ENCODE peak calls at places on chromosomes 7 and 10, in nine cellular contexts. V, C, E, F, S, P, H, B and J are unnamed samples.

GRCh38 chr10:102120987-102121738 is 995 bp upstream of the LDB1 start:
- DNase-seq in V (peak; percentile 65), C (peak; percentile 84), E (peak; percentile 82), F (no peak), S (peak; percentile 91), P (peak; percentile 76), H (peak; percentile 97), B (peak; percentile 56), J (no peak)

GRCh38 chr10:103812004-103812403 is 43.4 kb downstream of the SH3PXD2A start:
- DNase-seq in V (no peak), C (peak; percentile 61), E (no peak), F (no peak), S (no peak), P (peak; percentile 77), H (no peak), B (no peak), J (no peak)

GRCh38 chr7:1920886-1921285 is 250.8 kb downstream of the ELFN1 start:
- DNase-seq in V (no peak), C (peak; percentile 67), E (no peak), F (no peak), S (no peak), P (no peak), H (no peak), B (peak; percentile 15), J (no peak)

GRCh38 chr10:82377608-82378007 is 502.6 kb downstream of the NRG3 start:
- DNase-seq in V (no peak), C (no peak), E (no peak), F (no peak), S (peak; percentile 13), P (no peak), H (peak; percentile 22), B (no peak), J (no peak)

GRCh38 chr7:128879939-128880746 is 17.5 kb downstream of the ATP6V1F start:
- DNase-seq in V (no peak), C (peak; percentile 78), E (peak; percentile 47), F (no peak), S (peak; percentile 52), P (peak; percentile 81), H (no peak), B (peak; percentile 65), J (no peak)

GRCh38 chr10:101394522-101395133 is 40.7 kb downstream of the BTRC start:
- DNase-seq in V (no peak), C (no peak), E (no peak), F (no peak), S (no peak), P (no peak), H (no peak), B (no peak), J (no peak)

GRCh38 chr10:126734015-126734414 is 63.5 kb upstream of the C10orf90 start:
- DNase-seq in V (peak; percentile 56), C (no peak), E (no peak), F (no peak), S (peak; percentile 82), P (no peak), H (no peak), B (no peak), J (no peak)

GRCh38 chr10:9437131-9437530 is 1382.6 kb downstream of the GATA3 start:
- DNase-seq in V (no peak), C (no peak), E (no peak), F (no peak), S (peak; percentile 2), P (no peak), H (no peak), B (no peak), J (no peak)

GRCh38 chr7:132482866-132483265 is 93.4 kb downstream of the PLXNA4 start:
- DNase-seq in V (no peak), C (no peak), E (no peak), F (no peak), S (no peak), P (peak; percentile 3), H (no peak), B (no peak), J (no peak)

GRCh38 chr10:73758704-73759511 is 14.7 kb downstream of the SEC24C start:
- DNase-seq in V (no peak), C (no peak), E (no peak), F (no peak), S (no peak), P (no peak), H (no peak), B (no peak), J (no peak)

GRCh38 chr10:110597476-110597875 is 30.0 kb downstream of the SMC3 start:
- DNase-seq in V (no peak), C (no peak), E (no peak), F (no peak), S (no peak), P (no peak), H (no peak), B (no peak), J (no peak)

GRCh38 chr7:143978585-143978984 is 21.5 kb upstream of the OR6B1 start:
- DNase-seq in V (no peak), C (no peak), E (no peak), F (no peak), S (no peak), P (no peak), H (no peak), B (no peak), J (no peak)

GRCh38 chr10:27600915-27601314 is 96.8 kb downstream of the RAB18 start:
- DNase-seq in V (no peak), C (no peak), E (no peak), F (no peak), S (no peak), P (no peak), H (no peak), B (no peak), J (no peak)

GRCh38 chr7:142916508-142916907 is 17.0 kb downstream of the TRPV5 start:
- DNase-seq in V (no peak), C (no peak), E (no peak), F (no peak), S (no peak), P (no peak), H (no peak), B (no peak), J (no peak)

GRCh38 chr7:142915315-142915714 is 18.2 kb downstream of the TRPV5 start:
- DNase-seq in V (no peak), C (no peak), E (no peak), F (no peak), S (no peak), P (no peak), H (no peak), B (no peak), J (no peak)

GRCh38 chr7:142914121-142914520 is 19.4 kb downstream of the TRPV5 start:
- DNase-seq in V (no peak), C (no peak), E (peak; percentile 33), F (no peak), S (no peak), P (no peak), H (no peak), B (no peak), J (no peak)

GRCh38 chr7:142909921-142910521 is 23.5 kb downstream of the TRPV5 start:
- DNase-seq in V (no peak), C (no peak), E (no peak), F (no peak), S (no peak), P (no peak), H (no peak), B (no peak), J (no peak)

GRCh38 chr7:142913051-142913450 is 20.5 kb downstream of the TRPV5 start:
- DNase-seq in V (no peak), C (no peak), E (no peak), F (no peak), S (no peak), P (no peak), H (no peak), B (no peak), J (no peak)
- H3K4me1 ChIP-seq in V (no peaks in the 10 kb centered on the region), C (no peaks in the 10 kb centered on the region), E (peaks cover 2% of the 10 kb centered on the region), F (no peaks in the 10 kb centered on the region), S (no peaks in the 10 kb centered on the region), P (no peaks in the 10 kb centered on the region), H (no peaks in the 10 kb centered on the region), B (no peaks in the 10 kb centered on the region), J (no peaks in the 10 kb centered on the region)

GRCh38 chr10:100349672-100350071 is 2.6 kb downstream of the SCD start:
- DNase-seq in V (no peak), C (no peak), E (no peak), F (no peak), S (no peak), P (no peak), H (no peak), B (no peak), J (no peak)

GRCh38 chr10:100350914-100351485 is 4.0 kb downstream of the SCD start:
- DNase-seq in V (no peak), C (no peak), E (no peak), F (no peak), S (no peak), P (no peak), H (no peak), B (no peak), J (no peak)

GRCh38 chr10:100348389-100348927 is 1.4 kb downstream of the SCD start:
- DNase-seq in V (no peak), C (no peak), E (no peak), F (no peak), S (no peak), P (no peak), H (no peak), B (no peak), J (no peak)

GRCh38 chr10:100347568-100348195 is 649 bp downstream of the SCD start:
- DNase-seq in V (no peak), C (peak; percentile 74), E (no peak), F (no peak), S (peak; percentile 18), P (no peak), H (no peak), B (no peak), J (no peak)

GRCh38 chr10:100349087-100349486 is 2.1 kb downstream of the SCD start:
- DNase-seq in V (no peak), C (no peak), E (no peak), F (no peak), S (no peak), P (no peak), H (no peak), B (no peak), J (no peak)
- H3K36me3 ChIP-seq in V (no peaks in the 10 kb centered on the region), C (no peaks in the 10 kb centered on the region), E (no peaks in the 10 kb centered on the region), F (peaks cover 59% of the 10 kb centered on the region), S (peaks cover 25% of the 10 kb centered on the region), P (peaks cover 10% of the 10 kb centered on the region), H (peaks cover 45% of the 10 kb centered on the region), B (no peaks in the 10 kb centered on the region), J (no peaks in the 10 kb centered on the region)

DNA sequence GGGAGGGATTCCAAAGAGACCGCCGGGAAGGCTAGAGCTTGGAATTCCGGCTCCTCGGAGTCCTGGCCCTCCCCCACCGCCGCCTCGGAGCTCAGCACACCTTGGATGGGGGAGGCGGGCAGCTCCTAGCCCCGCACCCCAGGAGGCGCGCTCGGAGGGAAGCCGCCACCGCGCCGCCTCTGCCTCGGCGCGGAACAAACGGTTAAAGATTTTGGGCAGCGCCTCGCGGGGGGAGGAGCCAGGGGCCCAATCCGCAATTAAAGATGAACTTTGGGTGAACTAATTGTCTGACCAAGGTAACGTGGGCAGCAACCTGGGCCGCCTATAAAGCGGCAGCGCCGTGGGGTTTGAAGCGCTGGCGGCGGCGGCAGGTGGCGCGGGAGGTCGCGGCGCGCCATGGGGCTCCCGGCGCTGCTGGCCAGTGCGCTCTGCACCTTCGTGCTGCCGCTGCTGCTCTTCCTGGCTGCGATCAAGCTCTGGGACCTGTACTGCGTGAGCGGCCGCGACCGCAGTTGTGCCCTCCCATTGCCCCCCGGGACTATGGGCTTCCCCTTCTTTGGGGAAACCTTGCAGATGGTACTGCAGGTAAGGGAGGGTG is at the start of gene CYP26A1:
- DNase-seq in V (peak; percentile 9), C (no peak), E (no peak), F (no peak), S (no peak), P (no peak), H (no peak), B (no peak), J (no peak)
- H3K27me3 ChIP-seq in V (peaks cover 15% of the 10 kb centered on the region), C (peaks cover 85% of the 10 kb centered on the region), E (peaks cover 24% of the 10 kb centered on the region), F (no peaks in the 10 kb centered on the region), S (peaks cover 54% of the 10 kb centered on the region), P (peaks cover 64% of the 10 kb centered on the region), H (peaks cover 71% of the 10 kb centered on the region), B (peaks cover 92% of the 10 kb centered on the region), J (no peaks in the 10 kb centered on the region)

GRCh38 chr7:102305414-102306268 is 19.0 kb downstream of the SH2B2 start:
- DNase-seq in V (no peak), C (no peak), E (no peak), F (no peak), S (no peak), P (no peak), H (no peak), B (no peak), J (no peak)
- H3K4me1 ChIP-seq in V (no peaks in the 10 kb centered on the region), C (peaks cover 24% of the 10 kb centered on the region), E (peaks cover 6% of the 10 kb centered on the region), F (no peaks in the 10 kb centered on the region), S (peaks cover 3% of the 10 kb centered on the region), P (peaks cover 19% of the 10 kb centered on the region), H (peaks cover 8% of the 10 kb centered on the region), B (peaks cover 2% of the 10 kb centered on the region), J (no peaks in the 10 kb centered on the region)